ENCODE peak calls at places on chromosomes 6 and 20, in five cellular contexts. N is activated T-cell treated with anti-CD3 and anti-CD28 coated beads, Interleukin-2, amount 50 U/mL, for 4 hours; K is neural crest cell; M is anterior cingulate cortex; Z is CD8-positive, alpha-beta memory T cell. D is an unnamed sample.

GRCh38 chr6:24683297-24684296 is 16.7 kb downstream of the ACOT13 start:
- DNase-seq in M (no peak), N (no peak), K (no peak), Z (no peak), D (no peak)

GRCh38 chr6:116329156-116329555 is 41.6 kb upstream of the DSE start:
- DNase-seq in N (no peak), K (no peak), Z (no peak), M (no peak), D (no peak)

GRCh38 chr6:111774346-111774703 is 98.9 kb downstream of the FYN start:
- DNase-seq in K (no peak), Z (no peak), M (no peak), N (no peak), D (no peak)

GRCh38 chr6:4956625-4957024 is 47.2 kb downstream of the RPP40 start:
- DNase-seq in M (no peak), K (no peak), N (no peak), Z (no peak), D (no peak)

GRCh38 chr6:1312193-1312443 is 220 bp downstream of the FOXQ1 start:
- DNase-seq in M (no peak), N (no peak), Z (no peak), K (no peak), D (no peak)

GRCh38 chr20:61805365-61805764 is 260.3 kb downstream of the TAF4 start:
- DNase-seq in Z (no peak), K (no peak), N (no peak), M (no peak), D (no peak)

GRCh38 chr6:135250234-135250633 is 69.1 kb downstream of the MYB start:
- DNase-seq in N (no peak), K (no peak), M (no peak), Z (no peak), D (no peak)

GRCh38 chr20:29873946-29874345 is 1383.5 kb upstream of the DEFB115 start:
- DNase-seq in Z (peak; percentile 16), M (no peak), N (no peak), K (peak; percentile 21), D (peak; percentile 95)

GRCh38 chr20:20668639-20669038 is 43.8 kb downstream of the RALGAPA2 start:
- DNase-seq in K (no peak), M (no peak), Z (no peak), N (no peak), D (no peak)

GRCh38 chr6:108186226-108186625 is 20.4 kb downstream of the NR2E1 start:
- DNase-seq in K (no peak), N (no peak), M (no peak), Z (no peak), D (no peak)

GRCh38 chr20:51700809-51701285 is 67.3 kb downstream of the ATP9A start:
- DNase-seq in K (peak; percentile 36), N (no peak), Z (no peak), M (no peak), D (peak; percentile 5)

GRCh38 chr6:133193396-133193795 is 47.8 kb upstream of the EYA4 start:
- DNase-seq in M (no peak), N (no peak), Z (no peak), K (no peak), D (no peak)

GRCh38 chr6:104017410-104018381 is 842.0 kb downstream of the HACE1 start:
- DNase-seq in M (no peak), N (no peak), Z (no peak), K (no peak), D (no peak)

GRCh38 chr6:111427341-111428116 is 55.5 kb downstream of the REV3L start:
- DNase-seq in N (peak; percentile 4), M (no peak), Z (no peak), K (no peak), D (no peak)

GRCh38 chr6:48826884-48827701 is 636.0 kb downstream of the MMUT start:
- DNase-seq in Z (no peak), M (no peak), N (no peak), K (no peak), D (no peak)

GRCh38 chr20:54103067-54103761 is 32.8 kb upstream of the BCAS1 start:
- DNase-seq in K (peak; percentile 78), N (peak; percentile 68), Z (peak; percentile 24), M (no peak), D (no peak)

GRCh38 chr20:31595654-31596411 is 9.3 kb upstream of the ID1 start:
- DNase-seq in M (no peak), K (peak; percentile 68), N (no peak), Z (no peak), D (peak; percentile 97)

GRCh38 chr20:48012401-48012974 is 227.2 kb upstream of the SULF2 start:
- DNase-seq in K (no peak), N (no peak), Z (no peak), M (no peak), D (no peak)

GRCh38 chr6:150835620-150836019 is 29.9 kb upstream of the MTHFD1L start:
- DNase-seq in K (no peak), Z (no peak), N (no peak), M (no peak), D (no peak)

GRCh38 chr6:35730745-35731413 is 6.0 kb upstream of the ARMC12 start:
- DNase-seq in N (no peak), M (no peak), K (no peak), Z (no peak), D (no peak)

D was measured in mesenteric fat pad.